ENCODE peak calls at places on chromosomes 11 and 22, in six cellular contexts. G, R, F, J, A and L are unnamed samples.

GRCh38 chr22:46931881-46932280 is 169.4 kb downstream of the TBC1D22A start:
- DNase-seq in G (peak; percentile 2), R (no peak), F (no peak), J (no peak), A (no peak), L (no peak)

GRCh38 chr11:59756496-59756840 is 1.3 kb downstream of the STX3 start:
- DNase-seq in G (no peak), R (no peak), F (no peak), J (no peak), A (no peak), L (no peak)

GRCh38 chr11:70568504-70569172 is 170.3 kb downstream of the CTTN start:
- DNase-seq in G (no peak), R (no peak), F (no peak), J (peak; percentile 34), A (peak; percentile 71), L (no peak)

GRCh38 chr22:39283312-39284141 is 35.9 kb downstream of the RPL3 start:
- DNase-seq in G (no peak), R (no peak), F (no peak), J (peak; percentile 30), A (peak; percentile 88), L (no peak)

GRCh38 chr11:17760102-17761029 is 25.8 kb downstream of the KCNC1 start:
- DNase-seq in G (peak; percentile 64), R (peak; percentile 80), F (peak; percentile 51), J (no peak), A (no peak), L (peak; percentile 76)

GRCh38 chr11:116835791-116836647 is 1.4 kb downstream of the APOA1 start:
- DNase-seq in G (peak; percentile 98), R (peak; percentile 91), F (peak; percentile 91), J (peak; percentile 74), A (peak; percentile 94), L (peak; percentile 90)

GRCh38 chr11:79076526-79077115 is 364.2 kb downstream of the TENM4 start:
- DNase-seq in G (peak; percentile 71), R (peak; percentile 46), F (peak; percentile 65), J (peak; percentile 48), A (no peak), L (no peak)

GRCh38 chr11:110728883-110729282 is 16.6 kb upstream of the ARHGAP20 start:
- DNase-seq in G (no peak), R (no peak), F (no peak), J (no peak), A (no peak), L (no peak)

GRCh38 chr11:61961570-61962212 is 5.7 kb downstream of the FTH1 start:
- DNase-seq in G (peak; percentile 35), R (no peak), F (no peak), J (no peak), A (peak; percentile 68), L (peak; percentile 3)

GRCh38 chr11:8841899-8842298 is 69.1 kb upstream of the AKIP1 start:
- DNase-seq in G (peak; percentile 8), R (no peak), F (no peak), J (no peak), A (no peak), L (no peak)

GRCh38 chr22:24423519-24424000 is 3.8 kb upstream of the ADORA2A start:
- DNase-seq in G (peak; percentile 34), R (peak; percentile 95), F (no peak), J (peak; percentile 70), A (peak; percentile 95), L (peak; percentile 90)

GRCh38 chr11:94597896-94598295 is 30.7 kb downstream of the PIWIL4 start:
- DNase-seq in G (peak; percentile 29), R (no peak), F (no peak), J (no peak), A (no peak), L (no peak)

GRCh38 chr11:128902515-128903066 is 11.4 kb downstream of the KCNJ5 start:
- DNase-seq in G (no peak), R (no peak), F (no peak), J (no peak), A (no peak), L (no peak)

GRCh38 chr11:115761817-115762216 is 257.6 kb upstream of the CADM1 start:
- DNase-seq in G (no peak), R (no peak), F (no peak), J (no peak), A (no peak), L (no peak)

GRCh38 chr11:36672815-36673450 is 74.9 kb upstream of the RAG2 start:
- DNase-seq in G (peak; percentile 65), R (peak; percentile 17), F (peak; percentile 10), J (peak; percentile 1), A (no peak), L (no peak)

GRCh38 chr11:13008625-13009475 is at the start of gene RASSF10:
- DNase-seq in G (no peak), R (peak; percentile 12), F (peak; percentile 77), J (peak; percentile 80), A (no peak), L (peak; percentile 14)

GRCh38 chr11:92841719-92842118 is 127.7 kb upstream of the MTNR1B start:
- DNase-seq in G (no peak), R (no peak), F (no peak), J (no peak), A (no peak), L (no peak)

GRCh38 chr22:22403771-22404170 is 104.8 kb downstream of the ZNF280B start:
- DNase-seq in G (no peak), R (no peak), F (no peak), J (no peak), A (no peak), L (no peak)
- TF ChIP-seq CTCF in G (no peak), R (no peak), F (no peak), J (no peak), A (no peak), L (no peak)

GRCh38 chr11:34165786-34166557 is 60.5 kb downstream of the NAT10 start:
- DNase-seq in G (peak; percentile 81), R (no peak), F (peak; percentile 44), J (no peak), A (no peak), L (no peak)
- TF ChIP-seq CTCF in G (peak; percentile 46), R (no peak), F (peak; percentile 17), J (no peak), A (no peak), L (no peak)

DNA sequence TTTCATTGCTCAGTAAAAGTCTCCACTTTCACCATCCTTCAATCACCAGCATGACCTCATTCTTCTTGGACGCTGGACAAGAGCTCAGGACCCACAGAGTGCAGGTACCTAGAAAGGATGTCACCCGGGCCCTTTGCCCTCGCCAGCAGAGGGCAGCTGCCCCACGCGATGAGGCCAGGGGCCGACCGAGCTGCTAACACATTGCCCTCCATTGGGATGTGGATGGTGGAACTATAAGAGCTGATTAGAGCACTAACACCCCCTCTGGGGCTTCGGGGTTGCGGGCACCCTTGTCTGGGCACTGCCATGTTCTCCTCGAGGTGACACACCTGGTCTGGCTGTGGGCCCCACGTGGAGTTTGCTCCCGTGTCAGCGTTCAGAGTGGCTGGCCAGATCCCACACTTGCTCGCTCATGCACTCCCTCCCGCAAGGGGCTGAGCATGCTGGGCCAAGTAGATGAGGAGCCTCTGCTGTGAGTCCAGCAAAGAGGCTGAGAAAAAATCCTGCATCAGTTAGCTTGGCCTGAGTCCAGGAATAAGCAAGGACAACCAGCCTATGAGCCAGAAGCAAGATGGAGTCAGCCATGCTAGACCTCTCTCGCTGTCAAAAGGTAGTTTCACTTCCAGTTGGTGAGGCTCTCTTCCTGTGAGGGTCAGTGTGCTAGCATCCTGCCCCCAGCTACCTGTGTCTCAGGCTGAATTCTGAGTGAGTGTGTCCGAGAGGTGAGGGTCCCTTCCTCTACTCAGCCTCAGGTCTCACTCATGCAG is 9.8 kb downstream of the KRTAP5-6 start:
- DNase-seq in G (peak; percentile 18), R (no peak), F (peak; percentile 25), J (no peak), A (peak; percentile 76), L (no peak)
- TF ChIP-seq CTCF in G (peak; percentile 37), R (no peak), F (peak; percentile 38), J (no peak), A (no peak), L (no peak)

DNA sequence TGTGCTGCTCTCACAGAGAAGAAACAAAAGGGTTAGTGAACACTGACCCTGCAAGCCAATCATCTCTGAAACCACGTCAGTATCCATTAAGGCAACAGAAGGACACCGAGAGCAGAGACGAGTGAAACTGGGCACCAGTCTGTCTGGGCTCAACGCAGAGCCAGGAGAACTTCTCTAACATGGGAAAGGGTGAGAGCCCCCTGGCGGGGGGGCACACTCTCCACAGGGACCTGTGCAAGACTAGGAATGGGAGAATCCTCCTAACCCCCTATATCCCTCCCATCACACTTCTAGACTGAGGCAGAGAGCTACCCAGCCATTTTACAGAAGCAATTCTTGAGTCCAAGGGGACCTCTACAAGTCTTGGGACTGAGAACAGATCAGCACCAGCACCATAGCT is 285.8 kb downstream of the SOX6 start:
- DNase-seq in G (no peak), R (no peak), F (peak; percentile 4), J (no peak), A (no peak), L (no peak)
- TF ChIP-seq CTCF in G (no peak), R (no peak), F (no peak), J (no peak), A (no peak), L (no peak)

GRCh38 chr11:40716344-40717178 is 742.9 kb downstream of the LRRC4C start:
- DNase-seq in G (no peak), R (no peak), F (no peak), J (no peak), A (no peak), L (no peak)

GRCh38 chr11:40722179-40722795 is 737.2 kb downstream of the LRRC4C start:
- DNase-seq in G (peak; percentile 51), R (peak; percentile 5), F (peak; percentile 30), J (peak; percentile 49), A (no peak), L (peak; percentile 25)
- TF ChIP-seq CTCF in G (peak; percentile 69), R (peak; percentile 69), F (peak; percentile 64), J (peak; percentile 79), A (no peak), L (peak; percentile 42)

DNA sequence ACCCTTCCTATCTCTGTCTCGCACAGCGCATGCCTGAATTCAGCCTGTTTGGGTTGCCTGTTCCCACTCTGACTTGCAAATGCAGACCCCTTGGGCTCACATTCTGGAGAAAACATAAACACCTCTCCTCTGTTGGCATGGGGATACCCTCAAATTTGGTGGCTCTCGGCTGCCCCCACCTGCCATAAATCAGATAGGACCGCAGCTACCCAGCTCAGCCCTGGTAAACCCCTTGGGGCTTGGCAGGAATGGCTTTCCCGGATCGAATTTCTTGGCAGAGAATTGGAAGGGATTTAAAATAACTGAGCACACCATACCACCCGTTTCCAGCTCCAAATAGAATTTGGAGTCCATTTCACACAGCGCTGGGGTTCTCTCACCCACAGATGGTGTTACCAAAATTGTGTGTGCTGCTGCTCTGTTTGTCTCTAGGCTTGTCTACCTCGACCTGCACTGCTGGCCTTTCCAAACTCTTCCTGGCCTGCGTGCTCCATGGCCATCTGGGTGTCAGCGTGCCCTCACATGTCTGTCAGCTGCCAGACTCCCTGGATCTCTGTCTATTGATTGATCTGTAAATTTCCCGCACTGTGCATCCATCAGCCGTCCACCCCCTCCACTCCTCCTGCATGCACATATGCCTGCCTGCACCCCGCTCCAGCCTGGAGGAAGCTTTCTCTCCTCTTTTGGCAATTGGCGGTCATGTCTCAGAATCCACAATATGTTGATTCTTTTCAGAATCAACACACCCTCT is 134.0 kb downstream of the NTM start:
- DNase-seq in G (peak; percentile 29), R (no peak), F (no peak), J (peak; percentile 12), A (no peak), L (no peak)
- TF ChIP-seq CTCF in G (peak; percentile 40), R (no peak), F (no peak), J (peak; percentile 43), A (no peak), L (no peak)